ENCODE peak calls at places on chromosomes 6 and 20, in six cellular contexts. I is stimulated activated naive B cell treated with anti-CD40 and anti-IgM and Interleukin-4, amounts not matched to agents 10 μg/mL and 1 μg/mL and 100 μg/mL, for 72 hours; F is NCI-H226; R is occipital lobe; U is PC-9; P is KG1. B is an unnamed sample.

GRCh38 chr6:87583822-87584221 is 6.0 kb downstream of the RARS2 start:
- DNase-seq in I (no peak), F (no peak), R (no peak), U (no peak), P (no peak), B (no peak)

GRCh38 chr20:38073307-38074010 is 39.9 kb downstream of the RPRD1B start:
- DNase-seq in I (no peak), F (peak; percentile 79), R (no peak), U (peak; percentile 80), P (no peak), B (peak; percentile 89)

GRCh38 chr20:57262244-57263126 is 4.0 kb downstream of the BMP7 start:
- DNase-seq in I (no peak), F (no peak), R (no peak), U (no peak), P (no peak), B (no peak)

GRCh38 chr6:140107216-140107615 is 732.8 kb upstream of the CITED2 start:
- DNase-seq in I (no peak), F (no peak), R (no peak), U (no peak), P (no peak), B (no peak)

GRCh38 chr6:146341498-146342230 is 202.0 kb upstream of the RAB32 start:
- DNase-seq in I (no peak), F (no peak), R (no peak), U (no peak), P (no peak), B (no peak)

GRCh38 chr6:8481727-8482126 is 46.4 kb upstream of the SLC35B3 start:
- DNase-seq in I (no peak), F (peak; percentile 5), R (no peak), U (no peak), P (peak; percentile 8), B (peak; percentile 18)

GRCh38 chr6:113209315-113209714 is 647.8 kb upstream of the MARCKS start:
- DNase-seq in I (no peak), F (no peak), R (no peak), U (no peak), P (no peak), B (no peak)

GRCh38 chr6:153028963-153029362 is 26.5 kb upstream of the MTRF1L start:
- DNase-seq in I (no peak), F (no peak), R (no peak), U (no peak), P (no peak), B (no peak)

GRCh38 chr6:3965071-3965718 is 113.7 kb downstream of the FAM217A start:
- DNase-seq in I (no peak), F (no peak), R (no peak), U (no peak), P (no peak), B (no peak)

GRCh38 chr6:156691018-156691417 is 86.2 kb upstream of the ARID1B start:
- DNase-seq in I (no peak), F (no peak), R (no peak), U (no peak), P (no peak), B (no peak)

GRCh38 chr20:3126527-3126859 is 33.2 kb downstream of the FASTKD5 start:
- DNase-seq in I (no peak), F (no peak), R (no peak), U (no peak), P (no peak), B (no peak)

GRCh38 chr20:57743450-57744095 is 33.8 kb upstream of the PMEPA1 start:
- DNase-seq in I (no peak), F (no peak), R (no peak), U (no peak), P (no peak), B (no peak)

GRCh38 chr20:21640556-21640955 is 64.9 kb upstream of the PAX1 start:
- DNase-seq in I (no peak), F (no peak), R (no peak), U (no peak), P (no peak), B (no peak)

GRCh38 chr6:62999796-63000195 is 211.5 kb upstream of the FKBP1C start:
- DNase-seq in I (no peak), F (peak; percentile 45), R (no peak), U (no peak), P (no peak), B (peak; percentile 6)

GRCh38 chr6:12761376-12762115 is 45.0 kb downstream of the PHACTR1 start:
- DNase-seq in I (no peak), F (peak; percentile 95), R (no peak), U (no peak), P (no peak), B (peak; percentile 92)

GRCh38 chr6:154402081-154402780 is 45.6 kb upstream of the IPCEF1 start:
- DNase-seq in I (no peak), F (no peak), R (no peak), U (no peak), P (no peak), B (no peak)

GRCh38 chr20:46305331-46305972 is 2.8 kb downstream of the CDH22 start:
- DNase-seq in I (no peak), F (no peak), R (no peak), U (no peak), P (no peak), B (no peak)

GRCh38 chr20:1322511-1323245 is 6.3 kb downstream of the SDCBP2 start:
- DNase-seq in I (no peak), F (peak; percentile 38), R (no peak), U (no peak), P (no peak), B (peak; percentile 30)

GRCh38 chr6:163752446-163752845 is 337.9 kb downstream of the QKI start:
- DNase-seq in I (no peak), F (no peak), R (no peak), U (no peak), P (no peak), B (no peak)

GRCh38 chr6:125802943-125803377 is 12.2 kb downstream of the NCOA7 start:
- DNase-seq in I (no peak), F (no peak), R (no peak), U (no peak), P (peak; percentile 25), B (peak; percentile 49)

GRCh38 chr20:50189681-50190250 is 864 bp upstream of the CEBPB start:
- DNase-seq in I (no peak), F (no peak), R (no peak), U (peak; percentile 67), P (no peak), B (no peak)

GRCh38 chr6:42616716-42617115 is 52.9 kb downstream of the UBR2 start:
- DNase-seq in I (no peak), F (no peak), R (no peak), U (no peak), P (no peak), B (no peak)

GRCh38 chr6:54267798-54268197 is 40.4 kb upstream of the TINAG start:
- DNase-seq in I (no peak), F (peak; percentile 32), R (no peak), U (no peak), P (no peak), B (peak; percentile 48)

GRCh38 chr6:66662196-66662595 is 955.2 kb upstream of the EYS start:
- DNase-seq in I (no peak), F (no peak), R (no peak), U (no peak), P (peak; percentile 26), B (peak; percentile 3)

GRCh38 chr20:40390654-40391053 is 298.4 kb downstream of the MAFB start:
- DNase-seq in I (no peak), F (no peak), R (no peak), U (no peak), P (no peak), B (no peak)

GRCh38 chr20:24670981-24671380 is 201.6 kb downstream of the SYNDIG1 start:
- DNase-seq in I (no peak), F (no peak), R (no peak), U (no peak), P (no peak), B (no peak)

GRCh38 chr6:2225422-2226392 is 19.7 kb downstream of the GMDS start:
- DNase-seq in I (no peak), F (no peak), R (no peak), U (peak; percentile 36), P (no peak), B (no peak)

GRCh38 chr6:98835149-98836024 is 1.0 kb downstream of the POU3F2 start:
- DNase-seq in I (no peak), F (no peak), R (no peak), U (no peak), P (no peak), B (no peak)

GRCh38 chr6:2751871-2752270 is 1.1 kb upstream of the MYLK4 start:
- DNase-seq in I (no peak), F (no peak), R (no peak), U (no peak), P (no peak), B (no peak)

GRCh38 chr20:44166477-44166876 is 20.5 kb downstream of the JPH2 start:
- DNase-seq in I (no peak), F (no peak), R (no peak), U (peak; percentile 82), P (no peak), B (peak; percentile 96)

GRCh38 chr20:45592574-45593189 is 13.6 kb upstream of the WFDC8 start:
- DNase-seq in I (peak; percentile 20), F (no peak), R (no peak), U (peak; percentile 70), P (peak; percentile 2), B (peak; percentile 70)

GRCh38 chr20:688809-689208 is 13.2 kb upstream of the SCRT2 start:
- DNase-seq in I (no peak), F (no peak), R (no peak), U (peak; percentile 12), P (no peak), B (peak; percentile 6)

GRCh38 chr6:53831081-53831839 is 36.5 kb downstream of the LRRC1 start:
- DNase-seq in I (no peak), F (no peak), R (no peak), U (no peak), P (no peak), B (no peak)

GRCh38 chr6:142846459-142846831 is 98.5 kb downstream of the HIVEP2 start:
- DNase-seq in I (no peak), F (peak; percentile 43), R (no peak), U (peak; percentile 46), P (no peak), B (no peak)

GRCh38 chr6:148500402-148500801 is 157.8 kb downstream of the SASH1 start:
- DNase-seq in I (no peak), F (no peak), R (no peak), U (no peak), P (no peak), B (no peak)

GRCh38 chr20:8951136-8951535 is 117.8 kb upstream of the PLCB4 start:
- DNase-seq in I (no peak), F (no peak), R (no peak), U (no peak), P (no peak), B (peak; percentile 81)

GRCh38 chr6:98539669-98540207 is 294.6 kb upstream of the POU3F2 start:
- DNase-seq in I (no peak), F (no peak), R (no peak), U (no peak), P (no peak), B (no peak)

GRCh38 chr6:2037230-2037926 is 208.0 kb downstream of the GMDS start:
- DNase-seq in I (no peak), F (no peak), R (no peak), U (no peak), P (no peak), B (peak; percentile 12)

B was measured in myocyte.